ENCODE peak calls at places on chromosomes 2 and 18, in five cellular contexts. W, V, N, X and L are unnamed samples.

GRCh38 chr2:236196366-236196765 is 28.2 kb upstream of the GBX2 start:
- DNase-seq in X (no peak), W (no peak), V (no peak), N (no peak), L (no peak)

GRCh38 chr18:43665239-43665788 is 388.0 kb upstream of the SYT4 start:
- DNase-seq in X (no peak), N (no peak), V (peak; percentile 65), W (no peak), L (no peak)

GRCh38 chr2:237483018-237483731 is 3.9 kb upstream of the MLPH start:
- DNase-seq in V (no peak), W (peak; percentile 74), N (peak; percentile 45), X (peak; percentile 83), L (peak; percentile 68)

GRCh38 chr2:198012025-198012424 is 207.6 kb downstream of the PLCL1 start:
- DNase-seq in X (no peak), V (no peak), W (no peak), N (no peak), L (no peak)

GRCh38 chr18:22405142-22405541 is 12.6 kb downstream of the CTAGE1 start:
- DNase-seq in V (no peak), X (no peak), N (no peak), W (no peak), L (no peak)

GRCh38 chr2:145751155-145751554 is 1231.2 kb upstream of the ZEB2 start:
- DNase-seq in N (no peak), V (no peak), X (no peak), W (no peak), L (no peak)

GRCh38 chr18:43049021-43049420 is 66.5 kb downstream of the RIT2 start:
- DNase-seq in N (no peak), X (no peak), W (no peak), V (no peak), L (no peak)

GRCh38 chr2:20221169-20221938 is 3.6 kb downstream of the SDC1 start:
- DNase-seq in N (no peak), X (no peak), W (no peak), V (no peak), L (peak; percentile 54)

GRCh38 chr2:217673555-217674088 is 329.2 kb downstream of the TNS1 start:
- DNase-seq in N (no peak), W (no peak), V (no peak), X (no peak), L (no peak)

GRCh38 chr2:214069254-214069653 is 341.6 kb upstream of the VWC2L start:
- DNase-seq in X (no peak), W (no peak), V (no peak), N (no peak), L (no peak)

GRCh38 chr18:58754544-58755068 is 83.3 kb downstream of the MALT1 start:
- DNase-seq in N (peak; percentile 57), V (no peak), W (no peak), X (no peak), L (no peak)

GRCh38 chr18:39453882-39454281 is 1888.3 kb upstream of the CELF4 start:
- DNase-seq in V (no peak), X (no peak), N (no peak), W (no peak), L (peak; percentile 42)

GRCh38 chr2:173750332-173750731 is 214.8 kb downstream of the SP3 start:
- DNase-seq in X (no peak), N (peak; percentile 78), V (peak; percentile 29), W (no peak), L (peak; percentile 75)

GRCh38 chr18:56168049-56168781 is 470.2 kb downstream of the TXNL1 start:
- DNase-seq in V (peak; percentile 69), N (peak; percentile 29), X (no peak), W (no peak), L (peak; percentile 67)

GRCh38 chr2:54560146-54560881 is 104.2 kb downstream of the SPTBN1 start:
- DNase-seq in W (no peak), X (peak; percentile 66), N (peak; percentile 21), V (peak; percentile 37), L (peak; percentile 67)

GRCh38 chr18:56659111-56659510 is 8.0 kb downstream of the WDR7 start:
- DNase-seq in X (no peak), W (no peak), V (no peak), N (no peak), L (no peak)

GRCh38 chr2:60492550-60492949 is 60.9 kb downstream of the BCL11A start:
- DNase-seq in X (no peak), V (no peak), W (no peak), N (no peak), L (no peak)

GRCh38 chr2:124547700-124548099 is 522.6 kb downstream of the CNTNAP5 start:
- DNase-seq in X (no peak), W (no peak), V (no peak), N (no peak), L (no peak)

GRCh38 chr18:2853926-2854664 is 7.3 kb downstream of the EMILIN2 start:
- DNase-seq in W (no peak), V (no peak), N (peak; percentile 31), X (no peak), L (peak; percentile 66)

GRCh38 chr2:120291464-120292311 is 39.0 kb downstream of the RALB start:
- DNase-seq in V (peak; percentile 71), N (no peak), W (no peak), X (no peak), L (no peak)

GRCh38 chr18:44733069-44733753 is 52.5 kb downstream of the SETBP1 start:
- DNase-seq in V (no peak), N (no peak), X (no peak), W (no peak), L (no peak)

GRCh38 chr18:44733754-44734465 is 53.2 kb downstream of the SETBP1 start:
- DNase-seq in N (no peak), V (no peak), W (no peak), X (no peak), L (no peak)

GRCh38 chr18:44731866-44732555 is 51.3 kb downstream of the SETBP1 start:
- DNase-seq in W (no peak), X (no peak), N (no peak), V (no peak), L (no peak)

GRCh38 chr18:44731160-44731865 is 50.6 kb downstream of the SETBP1 start:
- DNase-seq in N (no peak), V (no peak), W (no peak), X (no peak), L (no peak)

DNA sequence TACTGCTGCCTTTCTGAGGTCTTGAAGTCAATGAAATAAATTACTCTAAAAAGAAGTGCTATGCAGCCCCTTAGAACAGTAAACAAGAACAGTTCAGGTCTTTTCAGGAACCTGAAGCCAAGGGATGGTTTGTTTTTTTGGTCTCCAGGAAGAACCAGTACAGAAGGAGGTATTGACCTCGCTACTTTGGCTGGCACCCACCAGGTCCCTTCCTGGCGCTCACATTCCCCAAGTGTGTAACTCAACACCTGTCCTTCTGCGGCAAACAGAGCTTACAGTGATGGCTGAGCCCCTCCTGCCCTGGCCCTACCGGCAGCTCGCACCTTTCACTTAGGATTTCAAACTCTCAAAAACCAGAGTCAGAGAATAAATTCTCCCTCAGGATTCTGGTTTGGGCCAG is 51.9 kb downstream of the SETBP1 start:
- DNase-seq in W (no peak), X (no peak), N (no peak), V (no peak), L (peak; percentile 67)
- H3K27ac ChIP-seq in W (no peak overlapping the region), X (no peak overlapping the region), N (no peak overlapping the region), V (no peak overlapping the region), L (no peak overlapping the region)

GRCh38 chr2:62471816-62472215 is 34.2 kb downstream of the TMEM17 start:
- DNase-seq in V (peak; percentile 83), X (no peak), W (no peak), N (no peak), L (no peak)

GRCh38 chr2:62472321-62472720 is 33.7 kb downstream of the TMEM17 start:
- DNase-seq in W (no peak), X (no peak), N (no peak), V (no peak), L (no peak)

GRCh38 chr2:62475172-62476011 is 30.6 kb downstream of the TMEM17 start:
- DNase-seq in N (peak; percentile 72), X (no peak), V (no peak), W (no peak), L (peak; percentile 80)

GRCh38 chr2:62474173-62474572 is 31.8 kb downstream of the TMEM17 start:
- DNase-seq in W (no peak), X (no peak), N (no peak), V (no peak), L (no peak)

DNA sequence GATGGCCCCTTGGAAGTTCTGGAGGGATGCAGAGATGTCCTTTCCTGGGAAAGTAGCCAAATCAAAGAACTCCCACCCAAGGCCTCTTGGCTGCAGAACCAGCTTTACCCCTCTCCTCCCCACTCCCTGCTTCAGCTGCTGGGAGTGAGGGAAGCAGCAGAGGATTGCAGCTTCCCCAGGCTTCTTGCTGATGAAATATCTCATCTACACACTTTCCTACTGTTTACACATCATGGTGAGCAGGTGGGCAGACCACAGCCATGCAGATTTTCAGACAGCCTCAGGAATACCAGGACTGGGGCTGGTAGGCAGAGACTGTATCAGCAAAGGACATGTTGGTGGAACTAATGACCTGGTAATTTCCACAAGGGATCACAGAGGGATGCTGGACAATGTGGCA is 32.6 kb downstream of the TMEM17 start:
- DNase-seq in W (no peak), V (no peak), X (no peak), N (no peak), L (no peak)
- H3K4me1 ChIP-seq in W (peaks cover 51% of the 10 kb centered on the region), V (peaks cover 59% of the 10 kb centered on the region), X (no peaks in the 10 kb centered on the region), N (peaks cover 19% of the 10 kb centered on the region), L (no peaks in the 10 kb centered on the region)

GRCh38 chr2:239139566-239139965 is 261.3 kb downstream of the HDAC4 start:
- DNase-seq in W (no peak), V (no peak), X (no peak), N (no peak), L (no peak)

GRCh38 chr2:239140346-239141020 is 260.3 kb downstream of the HDAC4 start:
- DNase-seq in V (no peak), N (no peak), X (no peak), W (no peak), L (no peak)

GRCh38 chr2:239142806-239143205 is 258.0 kb downstream of the HDAC4 start:
- DNase-seq in X (no peak), V (no peak), N (no peak), W (no peak), L (no peak)

GRCh38 chr2:239142296-239142695 is 258.5 kb downstream of the HDAC4 start:
- DNase-seq in W (no peak), N (no peak), X (no peak), V (no peak), L (no peak)

DNA sequence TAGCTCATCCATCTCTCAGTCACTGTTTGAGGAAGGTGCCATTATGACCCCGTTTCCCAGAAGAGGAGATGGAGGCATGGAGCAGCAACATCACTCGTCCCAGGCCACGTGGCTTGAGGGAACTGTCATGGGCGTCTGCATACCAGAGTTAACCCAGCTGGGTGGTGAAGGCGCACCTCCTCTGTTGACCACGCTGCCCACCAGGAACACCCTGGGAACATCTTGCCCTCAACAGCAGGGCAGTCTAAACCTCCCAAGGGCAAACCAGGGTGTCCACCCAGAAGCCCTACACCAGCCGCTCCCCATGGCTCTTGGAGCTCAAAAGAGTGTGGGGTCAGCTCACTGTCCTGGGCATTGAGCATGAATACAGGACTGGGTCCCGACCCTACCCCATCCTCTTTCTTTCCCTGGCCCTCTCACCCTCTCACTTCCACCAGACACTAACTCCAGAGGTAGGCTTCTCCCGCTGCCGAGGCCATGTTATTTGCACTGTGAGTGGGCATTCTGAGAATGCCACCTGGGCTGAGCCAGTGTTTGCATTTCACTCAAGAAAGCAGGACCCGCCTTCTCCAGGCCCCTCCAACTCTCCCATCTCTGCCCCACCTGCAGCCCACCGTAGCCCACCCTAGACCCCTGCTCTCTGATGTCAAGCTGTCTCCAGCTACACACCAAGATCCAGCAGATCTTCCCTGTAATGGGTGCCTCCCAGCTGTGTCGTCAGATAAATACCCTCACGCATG is 259.6 kb downstream of the HDAC4 start:
- DNase-seq in W (no peak), N (no peak), V (no peak), X (no peak), L (no peak)
- H3K36me3 ChIP-seq in W (peaks cover 95% of the 10 kb centered on the region), N (no peaks in the 10 kb centered on the region), V (no peaks in the 10 kb centered on the region), X (no peaks in the 10 kb centered on the region), L (peaks cover 20% of the 10 kb centered on the region)

GRCh38 chr2:106975641-106976040 is 89.7 kb upstream of the ST6GAL2 start:
- DNase-seq in V (no peak), X (no peak), N (no peak), W (no peak), L (no peak)
- H3K27ac ChIP-seq in V (no peak overlapping the region), X (no peak overlapping the region), N (no peak overlapping the region), W (no peak overlapping the region), L (no peak overlapping the region)